ENCODE peak calls at places on chromosomes 1 and 21, in four cellular contexts. C is HL-60, M is lower lobe of right lung, Z is fibroblast of lung. O is an unnamed sample.

GRCh38 chr1:154474802-154475201 is 27.2 kb upstream of the TDRD10 start:
- DNase-seq in Z (peak), C (no peak), M (peak), O (no peak)

GRCh38 chr21:34701726-34702125 is 32.9 kb downstream of the CLIC6 start:
- DNase-seq in C (no peak), Z (no peak), M (no peak), O (no peak)

GRCh38 chr1:98030483-98030882 is 109.6 kb upstream of the DPYD start:
- DNase-seq in M (no peak), Z (peak), C (no peak), O (no peak)

GRCh38 chr1:182143154-182143657 is 81.7 kb upstream of the ZNF648 start:
- DNase-seq in M (peak), Z (peak), C (peak), O (peak)

GRCh38 chr1:145758116-145758515 is 38.8 kb downstream of the CD160 start:
- DNase-seq in C (no peak), M (no peak), Z (no peak), O (no peak)

GRCh38 chr1:1768249-1768992 is 9.8 kb downstream of the NADK start:
- DNase-seq in M (no peak), C (no peak), Z (no peak), O (no peak)

GRCh38 chr21:32456497-32456918 is 44.0 kb downstream of the EVA1C start:
- DNase-seq in C (no peak), M (no peak), Z (peak), O (no peak)

GRCh38 chr1:37958690-37959089 is 11.8 kb upstream of the INPP5B start:
- DNase-seq in Z (peak), M (no peak), C (no peak), O (no peak)

GRCh38 chr1:6003568-6004411 is 11.6 kb upstream of the NPHP4 start:
- DNase-seq in M (peak), C (no peak), Z (no peak), O (no peak)

GRCh38 chr21:46127239-46128105 is 27.9 kb downstream of the FTCD start:
- DNase-seq in Z (no peak), M (peak), C (no peak), O (peak)

GRCh38 chr1:95233321-95233736 is 681 bp upstream of the RWDD3 start:
- DNase-seq in C (no peak), M (no peak), Z (peak), O (peak)

GRCh38 chr1:158019177-158019868 is 25.9 kb downstream of the KIRREL1 start:
- DNase-seq in Z (peak), M (no peak), C (no peak), O (peak)

GRCh38 chr1:11841245-11842153 is 6.1 kb downstream of the NPPA start:
- DNase-seq in Z (no peak), C (peak), M (no peak), O (no peak)

GRCh38 chr1:115782571-115783281 is 14.2 kb upstream of the CASQ2 start:
- DNase-seq in Z (peak), C (no peak), M (no peak), O (no peak)

GRCh38 chr1:38788937-38789336 is 70.6 kb downstream of the RRAGC start:
- DNase-seq in M (no peak), C (no peak), Z (no peak), O (no peak)

GRCh38 chr1:111517464-111518225 is 14.2 kb upstream of the ADORA3 start:
- DNase-seq in Z (no peak), M (no peak), C (no peak), O (no peak)

GRCh38 chr1:2523891-2524609 is 2.3 kb downstream of the PANK4 start:
- DNase-seq in Z (no peak), C (no peak), M (no peak), O (no peak)

GRCh38 chr1:109491372-109491771 is 2.5 kb upstream of the CYB561D1 start:
- DNase-seq in C (no peak), M (no peak), Z (no peak), O (no peak)

GRCh38 chr21:37605006-37605405 is 238.4 kb downstream of the DYRK1A start:
- DNase-seq in M (no peak), C (no peak), Z (no peak), O (no peak)

GRCh38 chr1:227891223-227891954 is 56.3 kb downstream of the WNT9A start:
- DNase-seq in C (no peak), M (peak), Z (no peak), O (no peak)

GRCh38 chr1:233668725-233669294 is 54.9 kb downstream of the KCNK1 start:
- DNase-seq in Z (peak), M (no peak), C (no peak), O (no peak)

GRCh38 chr1:17858027-17858426 is 102.9 kb downstream of the ACTL8 start:
- DNase-seq in Z (peak), C (no peak), M (no peak), O (no peak)

GRCh38 chr1:2463396-2463795 is 12.7 kb upstream of the PLCH2 start:
- DNase-seq in C (no peak), M (no peak), Z (peak), O (no peak)

GRCh38 chr1:79312438-79312837 is 305.9 kb upstream of the ADGRL4 start:
- DNase-seq in Z (no peak), C (no peak), M (no peak), O (no peak)

GRCh38 chr1:164356511-164356910 is 202.5 kb upstream of the PBX1 start:
- DNase-seq in Z (no peak), C (no peak), M (no peak), O (no peak)

GRCh38 chr1:78919150-78919549 is 87.4 kb downstream of the ADGRL4 start:
- DNase-seq in Z (no peak), M (no peak), C (no peak), O (no peak)

DNA sequence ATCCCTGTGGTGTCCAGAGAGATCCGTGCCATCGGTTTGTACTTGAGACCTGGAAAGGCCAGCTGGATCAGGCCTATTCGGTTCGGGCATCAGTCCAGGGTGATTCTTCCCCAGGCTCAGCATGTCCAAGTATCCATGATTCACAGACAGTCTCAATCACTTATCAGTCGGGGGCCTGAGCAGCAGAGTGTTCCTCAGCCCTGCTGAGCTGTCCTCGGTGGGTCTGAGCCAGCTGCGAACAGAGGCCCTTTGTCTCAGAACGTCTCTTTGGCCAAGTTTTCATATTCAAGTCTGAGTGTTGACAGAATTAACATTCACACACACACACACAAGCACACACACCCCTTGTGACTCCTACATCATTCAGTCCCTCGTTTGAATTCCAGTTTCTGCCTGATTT is 33.4 kb upstream of the OSBPL9 start:
- DNase-seq in Z (peak), C (no peak), M (peak), O (peak)
- H3K27ac ChIP-seq in Z (no peak), C (no peak), M (no peak), O (peak)

GRCh38 chr21:44548381-44548780 is 2.9 kb downstream of the KRTAP10-2 start:
- DNase-seq in Z (no peak), M (no peak), C (no peak), O (no peak)
- H3K27ac ChIP-seq in Z (no peak), M (no peak), C (no peak), O (no peak)

GRCh38 chr1:221711642-221712041 is 30.2 kb downstream of the DUSP10 start:
- DNase-seq in C (no peak), Z (no peak), M (no peak), O (no peak)
- H3K27ac ChIP-seq in C (peak), Z (peak), M (peak), O (peak)

DNA sequence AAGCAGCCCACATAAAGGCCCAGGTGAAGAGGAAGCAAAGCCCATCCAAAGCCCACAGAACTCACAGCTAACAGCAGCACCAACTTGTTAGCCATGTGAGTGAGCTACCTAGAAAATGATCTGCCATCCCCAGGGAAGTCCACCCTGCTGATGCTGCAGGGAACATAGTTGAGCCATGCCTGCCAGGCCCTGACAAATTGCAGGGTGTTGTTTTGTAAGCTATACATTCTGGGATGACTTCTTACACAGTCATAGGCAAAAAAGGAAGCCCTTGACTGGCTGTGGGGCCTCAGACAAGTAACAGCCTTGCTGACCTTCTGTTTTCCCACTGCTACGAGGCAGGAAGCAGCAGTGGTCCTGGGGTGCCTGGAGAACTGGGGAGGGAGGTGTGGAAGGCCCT is 262.7 kb downstream of the MATN1 start:
- DNase-seq in Z (no peak), C (no peak), M (no peak), O (peak)
- H3K27ac ChIP-seq in Z (no peak), C (no peak), M (no peak), O (no peak)

DNA sequence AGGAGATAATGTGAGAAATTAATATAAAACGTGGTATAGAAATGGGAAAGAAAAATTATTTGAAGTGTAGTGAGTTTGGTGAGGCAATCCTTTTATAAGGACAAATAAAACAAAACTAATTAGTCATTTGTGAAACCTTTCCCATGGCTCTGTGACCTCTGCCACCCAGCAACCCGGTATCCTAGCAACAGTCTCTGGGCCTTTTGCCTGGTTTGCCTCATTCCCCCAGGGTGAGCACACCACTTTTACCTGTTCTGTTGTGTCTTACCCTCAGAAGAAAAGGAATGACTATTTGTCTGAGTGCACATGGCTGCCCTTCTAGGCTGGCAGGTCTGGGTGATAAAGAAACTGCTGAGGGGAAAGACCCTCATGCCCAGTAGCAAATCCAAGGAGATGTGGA is 21.5 kb downstream of the OVAAL start:
- DNase-seq in Z (peak), M (no peak), C (no peak), O (no peak)
- H3K27ac ChIP-seq in Z (no peak), M (no peak), C (no peak), O (no peak)

O was measured in psoas muscle.